ENCODE peak calls at places on chromosomes 11 and 22, in nine cellular contexts. One of them, this sample, is unnamed.

GRCh38 chr22:38718414-38718813 is 12.7 kb downstream of the GTPBP1 start:
- DNase-seq in brain microvascular endothelial cell: peak
- DNase-seq in fibroblast of lung: peak
- DNase-seq in activated CD8-positive, alpha-beta T cell treated with anti-CD3 and anti-CD28 coated beads for 36 hours: no peak
- DNase-seq in PC-3: peak
- DNase-seq in AG10803: peak
- DNase-seq in sigmoid colon: peak
- DNase-seq in nephron progenitor cell: no peak
- DNase-seq in HFF-Myc: peak
- DNase-seq in this sample: peak

GRCh38 chr11:614091-614582 is 1.6 kb downstream of the IRF7 start:
- DNase-seq in HFF-Myc: no peak
- DNase-seq in nephron progenitor cell: no peak
- DNase-seq in sigmoid colon: no peak
- DNase-seq in fibroblast of lung: no peak
- DNase-seq in AG10803: no peak
- DNase-seq in PC-3: peak
- DNase-seq in brain microvascular endothelial cell: no peak
- DNase-seq in activated CD8-positive, alpha-beta T cell treated with anti-CD3 and anti-CD28 coated beads for 36 hours: no peak
- DNase-seq in this sample: no peak

GRCh38 chr11:61417670-61418069 is 12.1 kb downstream of the CPSF7 start:
- DNase-seq in fibroblast of lung: peak
- DNase-seq in sigmoid colon: no peak
- DNase-seq in brain microvascular endothelial cell: no peak
- DNase-seq in AG10803: peak
- DNase-seq in PC-3: no peak
- DNase-seq in nephron progenitor cell: no peak
- DNase-seq in HFF-Myc: no peak
- DNase-seq in activated CD8-positive, alpha-beta T cell treated with anti-CD3 and anti-CD28 coated beads for 36 hours: no peak
- DNase-seq in this sample: no peak

GRCh38 chr11:17273668-17274321 is 2.7 kb upstream of the NUCB2 start:
- DNase-seq in AG10803: no peak
- DNase-seq in sigmoid colon: no peak
- DNase-seq in nephron progenitor cell: peak
- DNase-seq in activated CD8-positive, alpha-beta T cell treated with anti-CD3 and anti-CD28 coated beads for 36 hours: peak
- DNase-seq in HFF-Myc: no peak
- DNase-seq in fibroblast of lung: no peak
- DNase-seq in PC-3: no peak
- DNase-seq in brain microvascular endothelial cell: no peak
- DNase-seq in this sample: no peak

GRCh38 chr22:17570851-17571631 is 7.7 kb downstream of the SLC25A18 start:
- DNase-seq in PC-3: no peak
- DNase-seq in sigmoid colon: peak
- DNase-seq in AG10803: peak
- DNase-seq in HFF-Myc: no peak
- DNase-seq in brain microvascular endothelial cell: peak
- DNase-seq in activated CD8-positive, alpha-beta T cell treated with anti-CD3 and anti-CD28 coated beads for 36 hours: no peak
- DNase-seq in nephron progenitor cell: no peak
- DNase-seq in fibroblast of lung: peak
- DNase-seq in this sample: no peak

GRCh38 chr11:114169321-114169749 is 109.8 kb downstream of the ZBTB16 start:
- DNase-seq in nephron progenitor cell: no peak
- DNase-seq in AG10803: peak
- DNase-seq in sigmoid colon: peak
- DNase-seq in HFF-Myc: peak
- DNase-seq in PC-3: no peak
- DNase-seq in brain microvascular endothelial cell: no peak
- DNase-seq in fibroblast of lung: peak
- DNase-seq in activated CD8-positive, alpha-beta T cell treated with anti-CD3 and anti-CD28 coated beads for 36 hours: no peak
- DNase-seq in this sample: no peak

GRCh38 chr22:45254789-45255261 is 14.1 kb upstream of the KIAA0930 start:
- DNase-seq in sigmoid colon: no peak
- DNase-seq in fibroblast of lung: no peak
- DNase-seq in AG10803: no peak
- DNase-seq in brain microvascular endothelial cell: no peak
- DNase-seq in HFF-Myc: no peak
- DNase-seq in activated CD8-positive, alpha-beta T cell treated with anti-CD3 and anti-CD28 coated beads for 36 hours: peak
- DNase-seq in nephron progenitor cell: no peak
- DNase-seq in PC-3: peak
- DNase-seq in this sample: no peak

GRCh38 chr11:17600316-17601205 is 53.5 kb downstream of the OTOG start:
- DNase-seq in PC-3: no peak
- DNase-seq in fibroblast of lung: no peak
- DNase-seq in nephron progenitor cell: no peak
- DNase-seq in sigmoid colon: peak
- DNase-seq in HFF-Myc: no peak
- DNase-seq in AG10803: no peak
- DNase-seq in activated CD8-positive, alpha-beta T cell treated with anti-CD3 and anti-CD28 coated beads for 36 hours: no peak
- DNase-seq in brain microvascular endothelial cell: no peak
- DNase-seq in this sample: no peak

GRCh38 chr22:50301581-50301991 is 5.9 kb downstream of the PLXNB2 start:
- DNase-seq in PC-3: no peak
- DNase-seq in sigmoid colon: no peak
- DNase-seq in AG10803: no peak
- DNase-seq in nephron progenitor cell: no peak
- DNase-seq in fibroblast of lung: no peak
- DNase-seq in HFF-Myc: no peak
- DNase-seq in brain microvascular endothelial cell: no peak
- DNase-seq in activated CD8-positive, alpha-beta T cell treated with anti-CD3 and anti-CD28 coated beads for 36 hours: no peak
- DNase-seq in this sample: no peak

GRCh38 chr11:1573847-1574255 is 1.8 kb upstream of the DUSP8 start:
- DNase-seq in fibroblast of lung: no peak
- DNase-seq in nephron progenitor cell: no peak
- DNase-seq in brain microvascular endothelial cell: no peak
- DNase-seq in sigmoid colon: peak
- DNase-seq in activated CD8-positive, alpha-beta T cell treated with anti-CD3 and anti-CD28 coated beads for 36 hours: no peak
- DNase-seq in HFF-Myc: no peak
- DNase-seq in AG10803: no peak
- DNase-seq in PC-3: peak
- DNase-seq in this sample: no peak

GRCh38 chr22:23078462-23078787 is 8.1 kb downstream of the GNAZ start:
- DNase-seq in activated CD8-positive, alpha-beta T cell treated with anti-CD3 and anti-CD28 coated beads for 36 hours: no peak
- DNase-seq in HFF-Myc: no peak
- DNase-seq in PC-3: no peak
- DNase-seq in sigmoid colon: no peak
- DNase-seq in fibroblast of lung: no peak
- DNase-seq in AG10803: no peak
- DNase-seq in nephron progenitor cell: no peak
- DNase-seq in brain microvascular endothelial cell: no peak
- DNase-seq in this sample: no peak

GRCh38 chr11:104152941-104153340 is 11.0 kb downstream of the PDGFD start:
- DNase-seq in fibroblast of lung: no peak
- DNase-seq in PC-3: no peak
- DNase-seq in sigmoid colon: no peak
- DNase-seq in activated CD8-positive, alpha-beta T cell treated with anti-CD3 and anti-CD28 coated beads for 36 hours: no peak
- DNase-seq in brain microvascular endothelial cell: no peak
- DNase-seq in AG10803: no peak
- DNase-seq in HFF-Myc: no peak
- DNase-seq in nephron progenitor cell: no peak
- DNase-seq in this sample: no peak

GRCh38 chr11:119065369-119065768 is 2.2 kb upstream of the VPS11 start:
- DNase-seq in fibroblast of lung: peak
- DNase-seq in AG10803: peak
- DNase-seq in PC-3: peak
- DNase-seq in activated CD8-positive, alpha-beta T cell treated with anti-CD3 and anti-CD28 coated beads for 36 hours: peak
- DNase-seq in HFF-Myc: peak
- DNase-seq in brain microvascular endothelial cell: peak
- DNase-seq in nephron progenitor cell: no peak
- DNase-seq in sigmoid colon: no peak
- DNase-seq in this sample: no peak

GRCh38 chr11:67053896-67054850 is 2.5 kb upstream of the RHOD start:
- DNase-seq in activated CD8-positive, alpha-beta T cell treated with anti-CD3 and anti-CD28 coated beads for 36 hours: peak
- DNase-seq in HFF-Myc: no peak
- DNase-seq in sigmoid colon: no peak
- DNase-seq in fibroblast of lung: peak
- DNase-seq in nephron progenitor cell: peak
- DNase-seq in brain microvascular endothelial cell: peak
- DNase-seq in AG10803: peak
- DNase-seq in PC-3: peak
- DNase-seq in this sample: no peak

GRCh38 chr11:70089631-70090030 is 11.5 kb downstream of the ANO1 start:
- DNase-seq in AG10803: no peak
- DNase-seq in HFF-Myc: no peak
- DNase-seq in activated CD8-positive, alpha-beta T cell treated with anti-CD3 and anti-CD28 coated beads for 36 hours: no peak
- DNase-seq in fibroblast of lung: no peak
- DNase-seq in sigmoid colon: no peak
- DNase-seq in PC-3: no peak
- DNase-seq in nephron progenitor cell: no peak
- DNase-seq in brain microvascular endothelial cell: no peak
- DNase-seq in this sample: no peak

DNA sequence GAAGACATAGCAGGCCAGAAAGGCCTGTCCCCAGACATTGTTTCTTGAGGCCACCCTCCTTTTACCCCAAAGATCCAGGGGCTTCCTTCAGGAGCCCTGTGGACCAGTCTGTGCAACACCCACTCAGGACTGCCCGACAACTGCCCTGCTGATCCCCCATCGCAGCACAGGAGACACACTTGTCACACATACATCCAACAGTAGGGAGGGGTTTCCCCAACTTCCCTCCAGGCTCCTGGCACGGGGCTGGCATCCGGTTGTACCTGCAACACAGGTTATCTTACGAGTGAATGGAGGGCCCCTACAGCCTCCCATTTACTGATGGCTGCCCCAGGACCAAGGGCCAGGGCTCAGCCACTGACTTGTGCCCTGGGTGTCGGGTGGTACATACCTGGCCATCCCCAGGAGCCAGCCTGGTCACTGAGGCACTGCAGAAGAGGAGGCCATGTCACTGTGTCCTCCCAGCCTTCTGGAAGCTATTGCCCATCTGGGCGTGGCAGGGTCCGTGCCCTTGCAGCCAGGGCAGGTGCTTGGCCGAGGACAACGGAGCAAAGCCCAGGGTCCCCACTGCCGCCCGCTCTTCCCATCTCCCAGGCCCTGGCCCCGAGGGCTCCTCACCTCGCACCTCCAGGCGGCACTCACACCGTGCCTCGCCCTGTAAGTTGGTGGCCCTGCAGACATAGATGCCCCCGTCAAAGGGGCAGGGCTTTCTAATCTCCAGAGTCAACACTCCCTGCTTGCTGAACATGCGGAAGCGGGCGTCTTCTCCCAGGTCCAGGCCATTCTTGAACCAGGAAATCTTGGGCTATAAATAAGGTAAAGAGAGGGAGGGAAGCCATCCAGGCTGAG is 20.8 kb downstream of the MYBPC3 start:
- DNase-seq in activated CD8-positive, alpha-beta T cell treated with anti-CD3 and anti-CD28 coated beads for 36 hours: no peak
- DNase-seq in fibroblast of lung: no peak
- DNase-seq in nephron progenitor cell: no peak
- DNase-seq in PC-3: no peak
- DNase-seq in brain microvascular endothelial cell: no peak
- DNase-seq in AG10803: no peak
- DNase-seq in sigmoid colon: no peak
- DNase-seq in HFF-Myc: no peak
- DNase-seq in this sample: no peak
- TF ChIP-seq CTCF in activated CD8-positive, alpha-beta T cell treated with anti-CD3 and anti-CD28 coated beads for 36 hours: no peak
- TF ChIP-seq CTCF in fibroblast of lung: no peak
- TF ChIP-seq CTCF in nephron progenitor cell: no peak
- TF ChIP-seq CTCF in PC-3: no peak
- TF ChIP-seq CTCF in brain microvascular endothelial cell: no peak
- TF ChIP-seq CTCF in AG10803: no peak
- TF ChIP-seq CTCF in sigmoid colon: no peak
- TF ChIP-seq CTCF in HFF-Myc: no peak
- TF ChIP-seq CTCF in this sample: no peak

GRCh38 chr22:36512333-36512732 is 5.5 kb upstream of the FOXRED2 start:
- DNase-seq in HFF-Myc: no peak
- DNase-seq in activated CD8-positive, alpha-beta T cell treated with anti-CD3 and anti-CD28 coated beads for 36 hours: no peak
- DNase-seq in PC-3: no peak
- DNase-seq in fibroblast of lung: no peak
- DNase-seq in brain microvascular endothelial cell: no peak
- DNase-seq in AG10803: no peak
- DNase-seq in sigmoid colon: no peak
- DNase-seq in nephron progenitor cell: no peak
- DNase-seq in this sample: no peak
- TF ChIP-seq CTCF in HFF-Myc: no peak
- TF ChIP-seq CTCF in activated CD8-positive, alpha-beta T cell treated with anti-CD3 and anti-CD28 coated beads for 36 hours: no peak
- TF ChIP-seq CTCF in PC-3: no peak
- TF ChIP-seq CTCF in fibroblast of lung: no peak
- TF ChIP-seq CTCF in brain microvascular endothelial cell: no peak
- TF ChIP-seq CTCF in AG10803: no peak
- TF ChIP-seq CTCF in sigmoid colon: no peak
- TF ChIP-seq CTCF in nephron progenitor cell: no peak
- TF ChIP-seq CTCF in this sample: no peak

GRCh38 chr11:30192620-30193019 is 38.2 kb upstream of the FSHB start:
- DNase-seq in fibroblast of lung: no peak
- DNase-seq in brain microvascular endothelial cell: no peak
- DNase-seq in HFF-Myc: no peak
- DNase-seq in activated CD8-positive, alpha-beta T cell treated with anti-CD3 and anti-CD28 coated beads for 36 hours: no peak
- DNase-seq in nephron progenitor cell: no peak
- DNase-seq in AG10803: no peak
- DNase-seq in sigmoid colon: no peak
- DNase-seq in PC-3: no peak
- DNase-seq in this sample: no peak

GRCh38 chr11:30197869-30198268 is 32.9 kb upstream of the FSHB start:
- DNase-seq in fibroblast of lung: no peak
- DNase-seq in PC-3: no peak
- DNase-seq in sigmoid colon: no peak
- DNase-seq in activated CD8-positive, alpha-beta T cell treated with anti-CD3 and anti-CD28 coated beads for 36 hours: no peak
- DNase-seq in brain microvascular endothelial cell: no peak
- DNase-seq in HFF-Myc: no peak
- DNase-seq in AG10803: no peak
- DNase-seq in nephron progenitor cell: no peak
- DNase-seq in this sample: no peak

DNA sequence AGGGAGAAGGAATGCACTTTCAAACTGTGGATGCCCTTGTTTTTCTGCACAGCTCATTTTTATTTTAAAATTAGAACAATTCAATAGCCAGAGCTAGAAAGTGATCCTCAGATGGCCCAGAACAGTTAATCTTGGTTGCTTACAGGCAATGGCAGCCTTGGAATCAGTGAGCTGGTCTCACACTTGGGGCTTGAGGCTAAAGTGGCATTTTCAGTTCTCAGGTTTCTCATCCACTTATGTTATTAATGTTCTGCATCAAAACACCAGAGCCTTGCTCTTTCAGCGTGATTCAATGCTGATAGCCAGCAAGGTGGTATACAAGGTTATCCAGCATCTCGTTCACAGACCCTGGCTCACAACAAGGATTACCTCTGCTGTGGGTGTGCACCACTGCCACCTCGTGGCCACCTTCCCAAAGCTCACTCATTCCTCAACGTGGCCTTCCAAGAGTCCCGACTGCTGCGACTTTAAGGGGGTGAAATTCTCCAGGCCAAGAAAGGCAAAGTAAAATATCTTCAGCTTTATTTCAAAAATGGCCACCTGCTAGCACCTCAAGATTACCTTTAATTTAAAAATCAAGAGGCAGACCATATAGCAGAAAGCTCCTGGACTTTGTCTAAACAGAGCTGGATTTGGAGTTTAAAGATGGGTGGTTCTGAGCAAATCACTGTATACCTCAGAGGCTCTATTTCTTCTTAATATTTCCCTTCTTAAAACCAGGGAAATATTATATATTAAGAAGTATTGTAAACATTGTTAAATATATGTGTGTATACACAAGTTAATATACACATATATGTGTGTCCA is 34.2 kb upstream of the FSHB start:
- DNase-seq in fibroblast of lung: peak
- DNase-seq in AG10803: peak
- DNase-seq in sigmoid colon: no peak
- DNase-seq in brain microvascular endothelial cell: peak
- DNase-seq in nephron progenitor cell: peak
- DNase-seq in PC-3: peak
- DNase-seq in HFF-Myc: no peak
- DNase-seq in activated CD8-positive, alpha-beta T cell treated with anti-CD3 and anti-CD28 coated beads for 36 hours: peak
- DNase-seq in this sample: no peak
- TF ChIP-seq CTCF in fibroblast of lung: peak
- TF ChIP-seq CTCF in AG10803: peak
- TF ChIP-seq CTCF in sigmoid colon: no peak
- TF ChIP-seq CTCF in brain microvascular endothelial cell: peak
- TF ChIP-seq CTCF in nephron progenitor cell: peak
- TF ChIP-seq CTCF in PC-3: peak
- TF ChIP-seq CTCF in HFF-Myc: peak
- TF ChIP-seq CTCF in activated CD8-positive, alpha-beta T cell treated with anti-CD3 and anti-CD28 coated beads for 36 hours: peak
- TF ChIP-seq CTCF in this sample: peak

GRCh38 chr11:46117842-46118241 is 3.4 kb downstream of the PHF21A start:
- DNase-seq in brain microvascular endothelial cell: no peak
- DNase-seq in PC-3: no peak
- DNase-seq in sigmoid colon: no peak
- DNase-seq in activated CD8-positive, alpha-beta T cell treated with anti-CD3 and anti-CD28 coated beads for 36 hours: no peak
- DNase-seq in AG10803: no peak
- DNase-seq in nephron progenitor cell: no peak
- DNase-seq in HFF-Myc: no peak
- DNase-seq in fibroblast of lung: peak
- DNase-seq in this sample: no peak
- TF ChIP-seq CTCF in brain microvascular endothelial cell: peak
- TF ChIP-seq CTCF in PC-3: peak
- TF ChIP-seq CTCF in sigmoid colon: no peak
- TF ChIP-seq CTCF in activated CD8-positive, alpha-beta T cell treated with anti-CD3 and anti-CD28 coated beads for 36 hours: no peak
- TF ChIP-seq CTCF in AG10803: peak
- TF ChIP-seq CTCF in nephron progenitor cell: no peak
- TF ChIP-seq CTCF in HFF-Myc: peak
- TF ChIP-seq CTCF in fibroblast of lung: peak
- TF ChIP-seq CTCF in this sample: peak